ENCODE peak calls at places on chromosomes 4 and X, in ten cellular contexts. One of them, this sample, is unnamed.

GRCh38 chr4:186723207-186724047 is at the start of gene FAT1:
- DNase-seq in uterus: peak
- DNase-seq in NCI-H446 treated with DMSO at 0.1 percent for 48 hours: no peak
- DNase-seq in T-cell: no peak
- DNase-seq in GM12878: no peak
- DNase-seq in non-pigmented ciliary epithelial cell: no peak
- DNase-seq in WERI-Rb-1: no peak
- DNase-seq in prostate gland: peak
- DNase-seq in SW 1271: peak
- DNase-seq in B cell: peak
- DNase-seq in this sample: peak

GRCh38 chr4:155899891-155900290 is 3.6 kb upstream of the TDO2 start:
- DNase-seq in uterus: no peak
- DNase-seq in NCI-H446 treated with DMSO at 0.1 percent for 48 hours: no peak
- DNase-seq in T-cell: no peak
- DNase-seq in GM12878: no peak
- DNase-seq in non-pigmented ciliary epithelial cell: no peak
- DNase-seq in WERI-Rb-1: no peak
- DNase-seq in prostate gland: no peak
- DNase-seq in SW 1271: no peak
- DNase-seq in B cell: no peak
- DNase-seq in this sample: no peak

GRCh38 chr4:24615977-24616376 is 31.6 kb upstream of the DHX15 start:
- DNase-seq in uterus: no peak
- DNase-seq in NCI-H446 treated with DMSO at 0.1 percent for 48 hours: no peak
- DNase-seq in T-cell: no peak
- DNase-seq in GM12878: no peak
- DNase-seq in non-pigmented ciliary epithelial cell: no peak
- DNase-seq in WERI-Rb-1: no peak
- DNase-seq in prostate gland: no peak
- DNase-seq in SW 1271: no peak
- DNase-seq in B cell: no peak
- DNase-seq in this sample: no peak

GRCh38 chrX:13511557-13512330 is 57.7 kb upstream of the EGFL6 start:
- DNase-seq in uterus: no peak
- DNase-seq in NCI-H446 treated with DMSO at 0.1 percent for 48 hours: no peak
- DNase-seq in T-cell: no peak
- DNase-seq in GM12878: no peak
- DNase-seq in non-pigmented ciliary epithelial cell: no peak
- DNase-seq in WERI-Rb-1: no peak
- DNase-seq in prostate gland: no peak
- DNase-seq in SW 1271: no peak
- DNase-seq in B cell: no peak
- DNase-seq in this sample: no peak

GRCh38 chr4:26936284-26937065 is 75.8 kb downstream of the STIM2 start:
- DNase-seq in uterus: no peak
- DNase-seq in NCI-H446 treated with DMSO at 0.1 percent for 48 hours: no peak
- DNase-seq in T-cell: no peak
- DNase-seq in GM12878: no peak
- DNase-seq in non-pigmented ciliary epithelial cell: peak
- DNase-seq in WERI-Rb-1: no peak
- DNase-seq in prostate gland: no peak
- DNase-seq in SW 1271: no peak
- DNase-seq in B cell: no peak
- DNase-seq in this sample: peak

GRCh38 chr4:40576651-40577480 is 52.8 kb downstream of the RBM47 start:
- DNase-seq in uterus: peak
- DNase-seq in NCI-H446 treated with DMSO at 0.1 percent for 48 hours: no peak
- DNase-seq in T-cell: no peak
- DNase-seq in GM12878: peak
- DNase-seq in non-pigmented ciliary epithelial cell: peak
- DNase-seq in WERI-Rb-1: no peak
- DNase-seq in prostate gland: peak
- DNase-seq in SW 1271: no peak
- DNase-seq in B cell: peak
- DNase-seq in this sample: peak

GRCh38 chrX:13007519-13008188 is 32.7 kb downstream of the TMSB4X start:
- DNase-seq in uterus: no peak
- DNase-seq in NCI-H446 treated with DMSO at 0.1 percent for 48 hours: peak
- DNase-seq in T-cell: no peak
- DNase-seq in GM12878: no peak
- DNase-seq in non-pigmented ciliary epithelial cell: no peak
- DNase-seq in WERI-Rb-1: no peak
- DNase-seq in prostate gland: peak
- DNase-seq in SW 1271: no peak
- DNase-seq in B cell: no peak
- DNase-seq in this sample: no peak

GRCh38 chr4:4950891-4951290 is 68.4 kb downstream of the CYTL1 start:
- DNase-seq in uterus: no peak
- DNase-seq in NCI-H446 treated with DMSO at 0.1 percent for 48 hours: no peak
- DNase-seq in T-cell: no peak
- DNase-seq in GM12878: no peak
- DNase-seq in non-pigmented ciliary epithelial cell: no peak
- DNase-seq in WERI-Rb-1: no peak
- DNase-seq in prostate gland: no peak
- DNase-seq in SW 1271: no peak
- DNase-seq in B cell: no peak
- DNase-seq in this sample: no peak

GRCh38 chrX:9728271-9728670 is 37.4 kb downstream of the GPR143 start:
- DNase-seq in uterus: no peak
- DNase-seq in NCI-H446 treated with DMSO at 0.1 percent for 48 hours: no peak
- DNase-seq in T-cell: no peak
- DNase-seq in GM12878: no peak
- DNase-seq in non-pigmented ciliary epithelial cell: no peak
- DNase-seq in WERI-Rb-1: no peak
- DNase-seq in prostate gland: no peak
- DNase-seq in SW 1271: no peak
- DNase-seq in B cell: no peak
- DNase-seq in this sample: no peak

This sample was measured in adrenal gland.